ENCODE peak calls at places on chromosomes 7 and 10, in eight cellular contexts. M is BJ, W is fibroblast of pulmonary artery, O is upper lobe of right lung, B is astrocyte of the cerebellum, G is upper lobe of left lung, L is pancreas, V is transverse colon. N is an unnamed sample.

GRCh38 chr10:33145451-33146188 is 187.6 kb upstream of the ITGB1 start:
- DNase-seq in V (no peak), W (no peak), G (no peak), L (no peak), M (no peak), O (no peak), B (no peak), N (peak; percentile 60)

GRCh38 chr7:139036901-139037300 is 1.1 kb upstream of the ZC3HAV1L start:
- DNase-seq in V (no peak), W (no peak), M (no peak), G (no peak), L (no peak), O (no peak), B (no peak), N (peak; percentile 80)

GRCh38 chr7:99693427-99694200 is 13.8 kb upstream of the CYP3A5 start:
- DNase-seq in B (no peak), L (peak; percentile 77), O (no peak), G (no peak), M (no peak), V (peak; percentile 23), W (no peak), N (peak; percentile 53)

GRCh38 chr7:148492157-148492860 is 98.3 kb upstream of the C7orf33 start:
- DNase-seq in V (no peak), W (no peak), B (no peak), M (no peak), G (no peak), O (no peak), L (no peak), N (peak; percentile 87)

GRCh38 chr10:21146446-21146789 is 249.3 kb upstream of the NEBL start:
- DNase-seq in B (no peak), O (no peak), M (no peak), W (no peak), V (no peak), G (no peak), L (no peak), N (no peak)

GRCh38 chr10:112953760-112954159 is 3.7 kb downstream of the TCF7L2 start:
- DNase-seq in V (no peak), L (no peak), B (no peak), W (peak; percentile 66), M (no peak), O (no peak), G (no peak), N (peak; percentile 30)

GRCh38 chr7:13989944-13990295 is 454 bp upstream of the ETV1 start:
- DNase-seq in B (no peak), M (no peak), V (no peak), O (no peak), L (no peak), W (no peak), G (no peak), N (no peak)

GRCh38 chr10:15439381-15439837 is 68.3 kb upstream of the FAM171A1 start:
- DNase-seq in M (no peak), B (no peak), L (no peak), O (no peak), W (peak; percentile 76), G (no peak), V (peak; percentile 19), N (peak; percentile 60)

GRCh38 chr10:55629792-55630490 is 731.1 kb downstream of the ZWINT start:
- DNase-seq in O (peak; percentile 64), L (peak; percentile 39), G (no peak), B (peak; percentile 65), M (no peak), W (peak; percentile 53), V (no peak), N (peak; percentile 13)

GRCh38 chr7:130927062-130927461 is 193.1 kb upstream of the KLF14 start:
- DNase-seq in V (no peak), G (no peak), B (no peak), O (no peak), M (no peak), L (no peak), W (no peak), N (no peak)

GRCh38 chr10:119537953-119538630 is 4.4 kb downstream of the RGS10 start:
- DNase-seq in G (no peak), W (no peak), L (no peak), V (no peak), O (no peak), M (no peak), B (no peak), N (no peak)

GRCh38 chr7:29557954-29558353 is 5.7 kb upstream of the PRR15 start:
- DNase-seq in O (no peak), V (no peak), G (no peak), W (peak; percentile 42), M (no peak), L (no peak), B (no peak), N (peak; percentile 47)

GRCh38 chr10:69124558-69125121 is 662 bp downstream of the VPS26A start:
- DNase-seq in G (no peak), V (peak; percentile 72), L (no peak), M (no peak), W (peak; percentile 67), B (peak; percentile 9), O (peak; percentile 68), N (peak; percentile 71)

GRCh38 chr7:100434297-100435144 is 1.8 kb downstream of the PPP1R35 start:
- DNase-seq in G (no peak), W (no peak), O (no peak), M (no peak), L (no peak), B (no peak), V (no peak), N (no peak)

GRCh38 chr7:132709971-132710567 is 133.8 kb upstream of the PLXNA4 start:
- DNase-seq in G (no peak), L (no peak), O (no peak), W (peak; percentile 66), V (no peak), B (peak; percentile 6), M (no peak), N (peak; percentile 29)
- TF ChIP-seq CTCF in G (no peak), L (peak; percentile 31), O (peak; percentile 45), W (peak; percentile 66), V (peak; percentile 39), B (peak; percentile 61), M (peak; percentile 62), N (peak; percentile 48)

GRCh38 chr10:6401066-6401465 is 179.0 kb downstream of the PRKCQ start:
- DNase-seq in B (no peak), O (no peak), W (no peak), L (no peak), G (no peak), M (no peak), V (no peak), N (no peak)
- H3K4me3 ChIP-seq in B (no peak overlapping the region), O (no peak overlapping the region), W (no peak overlapping the region), L (no peak overlapping the region), G (no peak overlapping the region), M (no peak overlapping the region), V (no peak overlapping the region), N (no peak overlapping the region)

GRCh38 chr10:133528845-133529575 is 1.8 kb downstream of the CYP2E1 start:
- DNase-seq in G (peak; percentile 75), L (peak; percentile 74), M (no peak), V (no peak), W (peak; percentile 10), O (no peak), B (no peak), N (no peak)

GRCh38 chr10:133526957-133527588 is at the start of gene CYP2E1:
- DNase-seq in L (no peak), V (no peak), O (no peak), G (peak; percentile 51), M (no peak), W (no peak), B (no peak), N (no peak)

GRCh38 chr10:133529576-133529946 is 2.4 kb downstream of the CYP2E1 start:
- DNase-seq in B (no peak), O (no peak), M (no peak), W (no peak), V (no peak), L (no peak), G (peak; percentile 70), N (no peak)

GRCh38 chr10:133528296-133528844 is 1.2 kb downstream of the CYP2E1 start:
- DNase-seq in M (no peak), B (no peak), L (peak; percentile 76), O (no peak), W (no peak), G (peak; percentile 81), V (no peak), N (no peak)

DNA sequence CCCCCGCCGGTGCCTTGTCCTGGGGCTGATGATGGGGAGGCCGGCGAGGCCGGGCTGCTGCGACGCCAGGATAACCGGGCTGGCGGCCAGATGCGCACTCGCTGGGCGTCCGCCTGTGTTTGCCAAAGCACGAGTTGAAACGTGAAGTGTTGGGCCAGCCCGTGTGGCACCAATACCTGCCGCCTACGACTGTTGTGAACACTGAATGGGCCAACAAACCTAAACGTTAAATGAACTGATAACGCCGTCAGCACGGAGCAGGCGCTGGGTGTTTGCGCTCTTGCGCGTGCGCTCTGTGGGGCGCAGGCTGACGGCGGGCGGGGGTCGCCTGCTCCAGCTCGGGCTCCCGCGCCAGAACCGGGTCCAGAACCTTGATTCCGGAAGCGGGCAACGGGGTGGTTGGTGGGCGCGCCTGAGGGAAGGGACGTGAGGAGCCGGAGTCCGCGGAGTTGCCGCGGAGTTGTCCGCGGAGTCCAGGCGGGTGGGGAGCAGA is 662 bp downstream of the CYP2E1 start:
- DNase-seq in V (no peak), W (no peak), L (peak; percentile 87), G (peak; percentile 79), M (no peak), B (no peak), O (no peak), N (peak; percentile 5)
- TF ChIP-seq CTCF in V (no peak), W (no peak), L (no peak), G (no peak), M (no peak), B (no peak), O (no peak), N (no peak)

GRCh38 chr10:103661198-103661950 is 167.9 kb downstream of the NEURL1 start:
- DNase-seq in O (peak; percentile 90), B (peak; percentile 71), V (peak; percentile 77), W (peak; percentile 92), M (peak; percentile 87), L (peak; percentile 74), G (peak; percentile 89), N (no peak)

GRCh38 chr10:103659674-103660363 is 166.3 kb downstream of the NEURL1 start:
- DNase-seq in V (peak; percentile 63), L (no peak), W (peak; percentile 89), M (peak; percentile 61), O (peak; percentile 77), G (no peak), B (peak; percentile 90), N (no peak)

GRCh38 chr10:103660364-103661197 is 167.1 kb downstream of the NEURL1 start:
- DNase-seq in M (no peak), V (no peak), O (peak; percentile 72), B (peak; percentile 44), W (peak; percentile 56), L (peak; percentile 83), G (peak; percentile 88), N (no peak)

GRCh38 chr10:103663802-103664201 is 170.3 kb downstream of the NEURL1 start:
- DNase-seq in M (no peak), G (peak; percentile 71), W (no peak), O (peak; percentile 72), L (peak; percentile 79), V (no peak), B (no peak), N (no peak)

DNA sequence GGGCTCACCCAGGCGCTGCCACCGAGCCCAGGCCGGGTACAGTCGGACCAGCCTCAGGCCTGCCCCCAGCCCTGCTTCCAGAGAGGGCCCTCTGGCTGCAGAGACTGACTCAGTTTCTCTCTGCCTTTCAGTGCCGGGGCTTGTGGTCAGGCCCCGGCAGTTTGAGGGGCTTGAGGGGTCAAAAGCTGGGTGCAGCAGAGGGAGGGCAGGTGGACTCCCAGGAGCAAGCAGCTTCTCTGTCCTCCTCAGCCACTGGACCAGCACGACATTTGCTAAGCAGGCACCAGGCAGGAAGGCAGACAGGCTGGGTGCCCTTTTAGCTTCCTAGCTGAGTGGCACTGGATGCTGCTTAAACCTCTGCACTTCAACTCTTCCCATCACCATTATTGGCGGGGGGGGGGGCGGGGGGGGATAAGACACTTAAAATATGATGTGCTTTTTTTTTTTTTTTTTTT is 168.5 kb downstream of the NEURL1 start:
- DNase-seq in G (no peak), V (no peak), M (no peak), B (no peak), W (no peak), L (no peak), O (no peak), N (no peak)
- H3K4me3 ChIP-seq in G (peak overlapping the region; percentile 59), V (peak overlapping the region; percentile 35), M (peak overlapping the region; percentile 81), B (peak overlapping the region; percentile 56), W (peak overlapping the region; percentile 62), L (no peak overlapping the region), O (peak overlapping the region; percentile 68), N (no peak overlapping the region)

N was measured in bronchial epithelial cell.